ENCODE peak calls at places on chromosomes 5 and 9, in eight cellular contexts. Q is HCT116, Z is stomach, D is HepG2, B is K562, H is transverse colon, N is sigmoid colon, K is prostate gland. X is an unnamed sample.

GRCh38 chr9:1210954-1211353 is 160.8 kb downstream of the DMRT2 start:
- DNase-seq in B (no peak), Z (no peak), H (no peak), N (no peak), Q (no peak), D (no peak), K (no peak), X (no peak)

GRCh38 chr9:101736723-101737122 is 1.7 kb downstream of the GRIN3A start:
- DNase-seq in H (no peak), D (no peak), B (no peak), N (no peak), Z (no peak), K (no peak), Q (no peak), X (no peak)

GRCh38 chr9:116027511-116027910 is 126.1 kb upstream of the PAPPA start:
- DNase-seq in Z (no peak), N (no peak), D (no peak), Q (no peak), K (no peak), H (no peak), B (no peak), X (no peak)

GRCh38 chr5:127995556-127995955 is 88.0 kb upstream of the SLC12A2 start:
- DNase-seq in H (no peak), D (no peak), Z (no peak), B (no peak), Q (no peak), K (no peak), N (no peak), X (no peak)

GRCh38 chr5:127409236-127409921 is 108.1 kb upstream of the PRRC1 start:
- DNase-seq in B (no peak), K (no peak), H (no peak), Z (no peak), D (no peak), Q (no peak), N (no peak), X (no peak)

GRCh38 chr9:134850611-134851010 is 30.0 kb upstream of the FCN2 start:
- DNase-seq in K (no peak), Q (no peak), B (no peak), N (no peak), H (no peak), Z (no peak), D (no peak), X (peak; percentile 5)

GRCh38 chr9:11868795-11869194 is 824.4 kb upstream of the TYRP1 start:
- DNase-seq in Z (no peak), Q (no peak), B (no peak), K (no peak), D (no peak), H (no peak), N (no peak), X (no peak)

GRCh38 chr5:136064510-136064909 is 35.7 kb downstream of the TGFBI start:
- DNase-seq in H (no peak), N (no peak), B (no peak), D (no peak), K (no peak), Z (no peak), Q (no peak), X (no peak)

GRCh38 chr9:121637441-121638222 is 13.8 kb upstream of the DAB2IP start:
- DNase-seq in K (no peak), D (no peak), Z (no peak), H (no peak), N (no peak), B (no peak), Q (no peak), X (no peak)

GRCh38 chr5:53397845-53398244 is 82.6 kb upstream of the FST start:
- DNase-seq in N (no peak), Z (no peak), K (no peak), D (no peak), B (no peak), Q (peak; percentile 18), H (no peak), X (no peak)

GRCh38 chr5:64229163-64229774 is 63.6 kb downstream of the RNF180 start:
- DNase-seq in Z (no peak), D (peak; percentile 20), Q (no peak), N (no peak), H (no peak), B (peak; percentile 36), K (no peak), X (no peak)

GRCh38 chr9:110949081-110949480 is 89.2 kb downstream of the LPAR1 start:
- DNase-seq in K (no peak), Q (no peak), H (no peak), D (no peak), N (no peak), B (no peak), Z (no peak), X (no peak)

DNA sequence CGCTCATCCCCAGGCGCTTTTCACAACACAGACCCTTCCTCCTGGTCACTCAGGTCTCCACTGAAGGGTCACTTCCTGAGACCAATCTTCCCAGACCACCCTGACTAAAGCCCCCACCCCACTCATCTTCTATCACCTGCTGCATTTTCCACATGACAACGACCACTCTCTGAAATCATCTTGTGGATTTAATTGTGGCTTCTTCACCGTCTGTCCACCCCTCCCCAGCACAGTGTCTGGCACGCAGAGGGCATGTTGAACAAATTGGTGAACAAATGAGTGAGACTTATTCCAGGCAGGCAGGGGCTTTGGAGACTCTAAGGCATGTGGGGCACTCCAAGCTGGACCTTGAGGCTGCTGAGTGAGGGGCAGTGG is 8.8 kb downstream of the BARX1 start:
- DNase-seq in B (no peak), N (no peak), Z (no peak), Q (no peak), K (no peak), D (no peak), H (no peak), X (no peak)
- H3K4me3 ChIP-seq in B (no peak overlapping the region), N (peak overlapping the region; percentile 21), Z (peak overlapping the region; percentile 41), Q (no peak overlapping the region), K (no peak overlapping the region), D (no peak overlapping the region), H (no peak overlapping the region), X (peak overlapping the region; percentile 33)

GRCh38 chr5:176543428-176544182 is 5.5 kb upstream of the CDHR2 start:
- DNase-seq in Z (peak; percentile 82), Q (no peak), K (peak; percentile 55), N (peak; percentile 84), B (peak; percentile 77), H (peak; percentile 88), D (no peak), X (peak; percentile 95)

GRCh38 chr5:176542135-176542595 is 5.0 kb upstream of the RNF44 start:
- DNase-seq in D (no peak), Q (no peak), H (peak; percentile 82), K (no peak), Z (peak; percentile 49), N (no peak), B (peak; percentile 61), X (peak; percentile 92)

GRCh38 chr5:176540956-176541337 is 3.7 kb upstream of the RNF44 start:
- DNase-seq in Q (no peak), B (no peak), N (no peak), D (no peak), K (no peak), H (no peak), Z (no peak), X (no peak)

GRCh38 chr5:176541338-176542134 is 4.3 kb upstream of the RNF44 start:
- DNase-seq in Z (peak; percentile 75), D (peak; percentile 65), B (no peak), N (no peak), K (peak; percentile 62), H (peak; percentile 86), Q (no peak), X (peak; percentile 96)

DNA sequence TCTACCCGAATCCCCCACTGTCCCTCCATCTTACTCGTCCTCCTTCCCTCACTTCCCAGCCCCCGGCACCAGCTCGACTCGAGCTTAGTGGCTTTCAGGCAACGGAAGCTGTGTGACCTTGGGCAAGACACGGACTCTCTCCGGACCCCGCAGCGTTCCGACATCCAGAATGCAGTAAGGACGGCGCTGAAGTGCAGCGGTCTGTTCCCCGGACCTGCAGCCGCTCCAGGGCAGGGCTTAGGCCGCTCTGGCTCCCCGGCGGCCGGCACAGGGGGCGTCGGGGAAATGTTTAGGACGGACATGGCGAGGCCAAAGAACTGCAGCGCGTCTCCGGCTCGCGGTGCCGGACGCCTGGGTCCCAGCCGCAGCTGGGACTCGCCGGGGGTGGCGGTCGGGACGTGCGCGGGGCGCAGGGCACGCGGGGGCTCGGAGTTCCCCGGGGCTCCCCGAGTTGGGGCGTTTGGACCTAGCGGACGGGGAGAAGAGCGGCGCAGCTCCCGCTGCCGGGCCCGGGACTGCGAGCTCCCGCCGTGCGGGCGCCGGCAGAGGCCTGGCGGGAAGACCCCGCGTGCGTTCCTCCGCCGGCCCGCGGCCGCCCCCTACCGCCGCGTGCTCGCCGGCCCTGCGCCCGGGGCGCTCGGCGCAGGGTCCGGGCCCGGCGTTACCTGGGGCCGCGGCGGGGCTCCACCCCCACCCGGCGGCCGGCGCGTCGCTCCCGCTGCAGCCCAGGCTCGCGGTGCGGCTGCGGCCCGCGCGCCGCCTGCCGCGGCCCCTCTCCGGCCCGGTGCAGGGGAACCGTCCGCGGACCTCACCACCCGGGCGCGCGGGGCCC is 5.6 kb upstream of the RNF44 start:
- DNase-seq in Z (no peak), H (no peak), N (no peak), D (no peak), B (peak; percentile 85), Q (no peak), K (no peak), X (peak; percentile 92)
- TF ChIP-seq POLR2AphosphoS5 in Z (no peak), H (peak; percentile 5), N (no peak), D (no peak), B (no peak), Q (no peak), K (no peak), X (peak; percentile 1)

GRCh38 chr5:149957855-149958254 is 2.7 kb upstream of the SLC26A2 start:
- DNase-seq in K (no peak), Q (no peak), D (peak; percentile 49), Z (no peak), H (no peak), N (no peak), B (no peak), X (no peak)

GRCh38 chr5:149962040-149962439 is 1.5 kb downstream of the SLC26A2 start:
- DNase-seq in Z (no peak), Q (no peak), N (no peak), H (no peak), D (peak; percentile 39), B (peak; percentile 43), K (no peak), X (no peak)

GRCh38 chr5:149960272-149961185 is at the start of gene SLC26A2:
- DNase-seq in Z (peak; percentile 98), B (peak; percentile 97), D (peak; percentile 92), N (peak; percentile 99), Q (peak; percentile 93), K (peak; percentile 99), H (peak; percentile 98), X (peak; percentile 99)

GRCh38 chr5:149961186-149961685 is 678 bp downstream of the SLC26A2 start:
- DNase-seq in Z (no peak), H (no peak), K (no peak), B (no peak), N (no peak), Q (no peak), D (no peak), X (no peak)

GRCh38 chr5:149959406-149960236 is 937 bp upstream of the SLC26A2 start:
- DNase-seq in B (peak; percentile 57), K (no peak), Z (no peak), D (no peak), Q (peak; percentile 87), H (no peak), N (no peak), X (no peak)
- H3K4me3 ChIP-seq in B (peak overlapping the region; percentile 66), K (peak overlapping the region; percentile 77), Z (peak overlapping the region; percentile 67), D (peak overlapping the region; percentile 65), Q (peak overlapping the region; percentile 74), H (peak overlapping the region; percentile 92), N (peak overlapping the region; percentile 98), X (peak overlapping the region; percentile 90)

DNA sequence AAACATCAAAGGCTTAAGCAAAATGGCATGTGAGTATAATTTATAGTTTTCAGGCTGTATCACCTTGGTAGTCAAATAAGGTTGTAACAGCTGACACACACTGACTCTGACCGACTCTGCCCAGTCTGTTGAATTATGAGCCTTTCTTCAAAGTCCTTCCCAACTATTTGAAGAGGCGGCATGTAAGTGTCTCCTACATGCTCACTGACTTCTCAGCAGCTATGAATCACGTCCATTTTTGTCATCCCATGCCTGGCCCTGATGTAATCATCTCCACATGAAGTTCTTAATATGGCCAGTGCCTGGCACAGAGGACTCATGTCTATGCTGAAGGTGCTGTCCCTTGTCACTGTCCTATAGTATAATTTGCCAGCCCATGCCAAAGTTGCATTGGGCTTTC is 5.1 kb upstream of the PTBP3 start:
- DNase-seq in D (no peak), B (no peak), N (no peak), H (peak; percentile 24), K (no peak), Z (no peak), Q (peak; percentile 66), X (no peak)
- TF ChIP-seq POLR2AphosphoS5 in D (no peak), B (no peak), N (no peak), H (peak; percentile 14), K (no peak), Z (no peak), Q (peak; percentile 24), X (no peak)

X was measured in spleen.